ENCODE peak calls at places on chromosomes 2 and 18, in six cellular contexts. One of them, this sample, is unnamed. For H3K36me3, the result is how much of the 10 kb centered on the place peaks cover.

GRCh38 chr2:170238776-170239175 is 60.8 kb downstream of the MYO3B start:
- DNase-seq in adrenal gland: no peak
- DNase-seq in heart left ventricle: no peak
- DNase-seq in cardiac muscle cell: no peak
- DNase-seq in heart right ventricle: no peak
- DNase-seq in RWPE2: no peak
- DNase-seq in this sample: no peak

GRCh38 chr18:79953921-79954651 is 2.6 kb upstream of the SLC66A2 start:
- DNase-seq in heart right ventricle: no peak
- DNase-seq in adrenal gland: peak
- DNase-seq in heart left ventricle: no peak
- DNase-seq in cardiac muscle cell: no peak
- DNase-seq in RWPE2: no peak
- DNase-seq in this sample: no peak

GRCh38 chr2:11774600-11774999 is 28.2 kb downstream of the LPIN1 start:
- DNase-seq in heart left ventricle: peak
- DNase-seq in heart right ventricle: no peak
- DNase-seq in cardiac muscle cell: no peak
- DNase-seq in adrenal gland: peak
- DNase-seq in RWPE2: no peak
- DNase-seq in this sample: no peak

GRCh38 chr2:111122631-111123421 is 2.1 kb downstream of the BCL2L11 start:
- DNase-seq in RWPE2: peak
- DNase-seq in adrenal gland: peak
- DNase-seq in heart right ventricle: peak
- DNase-seq in cardiac muscle cell: peak
- DNase-seq in heart left ventricle: peak
- DNase-seq in this sample: peak

GRCh38 chr18:79983793-79984192 is 4.6 kb downstream of the TXNL4A start:
- DNase-seq in heart right ventricle: no peak
- DNase-seq in RWPE2: no peak
- DNase-seq in cardiac muscle cell: no peak
- DNase-seq in adrenal gland: peak
- DNase-seq in heart left ventricle: no peak
- DNase-seq in this sample: no peak

GRCh38 chr2:128437181-128437520 is 118.5 kb upstream of the HS6ST1 start:
- DNase-seq in cardiac muscle cell: no peak
- DNase-seq in adrenal gland: peak
- DNase-seq in RWPE2: no peak
- DNase-seq in heart left ventricle: no peak
- DNase-seq in heart right ventricle: no peak
- DNase-seq in this sample: peak

GRCh38 chr2:359047-359446 is 71.2 kb upstream of the ALKAL2 start:
- DNase-seq in adrenal gland: no peak
- DNase-seq in RWPE2: no peak
- DNase-seq in heart right ventricle: no peak
- DNase-seq in heart left ventricle: no peak
- DNase-seq in cardiac muscle cell: no peak
- DNase-seq in this sample: no peak

GRCh38 chr2:238596571-238597551 is 170.1 kb downstream of the ASB1 start:
- DNase-seq in adrenal gland: peak
- DNase-seq in heart left ventricle: peak
- DNase-seq in heart right ventricle: peak
- DNase-seq in cardiac muscle cell: peak
- DNase-seq in RWPE2: no peak
- DNase-seq in this sample: peak

GRCh38 chr2:23411752-23412431 is 26.9 kb downstream of the KLHL29 start:
- DNase-seq in heart left ventricle: no peak
- DNase-seq in RWPE2: no peak
- DNase-seq in adrenal gland: peak
- DNase-seq in heart right ventricle: no peak
- DNase-seq in cardiac muscle cell: peak
- DNase-seq in this sample: no peak

GRCh38 chr2:109321570-109321969 is 192.6 kb downstream of the SH3RF3 start:
- DNase-seq in heart right ventricle: no peak
- DNase-seq in adrenal gland: no peak
- DNase-seq in heart left ventricle: no peak
- DNase-seq in RWPE2: no peak
- DNase-seq in cardiac muscle cell: peak
- DNase-seq in this sample: no peak

GRCh38 chr2:9565436-9566153 is 10.0 kb upstream of the ADAM17 start:
- DNase-seq in heart left ventricle: peak
- DNase-seq in heart right ventricle: peak
- DNase-seq in adrenal gland: peak
- DNase-seq in cardiac muscle cell: peak
- DNase-seq in RWPE2: peak
- DNase-seq in this sample: peak

GRCh38 chr18:50193796-50194622 is 938 bp downstream of the MYO5B start:
- DNase-seq in heart right ventricle: peak
- DNase-seq in cardiac muscle cell: no peak
- DNase-seq in heart left ventricle: no peak
- DNase-seq in adrenal gland: no peak
- DNase-seq in RWPE2: no peak
- DNase-seq in this sample: no peak

GRCh38 chr2:9197916-9198315 is 8.7 kb upstream of the ASAP2 start:
- DNase-seq in RWPE2: no peak
- DNase-seq in cardiac muscle cell: no peak
- DNase-seq in heart right ventricle: no peak
- DNase-seq in adrenal gland: peak
- DNase-seq in heart left ventricle: no peak
- DNase-seq in this sample: no peak

GRCh38 chr2:170170281-170171035 is 7.5 kb upstream of the MYO3B start:
- DNase-seq in RWPE2: no peak
- DNase-seq in cardiac muscle cell: no peak
- DNase-seq in heart left ventricle: no peak
- DNase-seq in adrenal gland: no peak
- DNase-seq in heart right ventricle: no peak
- DNase-seq in this sample: no peak

GRCh38 chr2:54535599-54536195 is 79.6 kb downstream of the SPTBN1 start:
- DNase-seq in heart left ventricle: no peak
- DNase-seq in heart right ventricle: peak
- DNase-seq in cardiac muscle cell: peak
- DNase-seq in adrenal gland: peak
- DNase-seq in RWPE2: no peak
- DNase-seq in this sample: peak

GRCh38 chr2:185970148-185970852 is 231.7 kb downstream of the FSIP2 start:
- DNase-seq in RWPE2: no peak
- DNase-seq in heart left ventricle: no peak
- DNase-seq in heart right ventricle: no peak
- DNase-seq in adrenal gland: no peak
- DNase-seq in cardiac muscle cell: no peak
- DNase-seq in this sample: no peak

GRCh38 chr2:219175928-219176817 is 552 bp downstream of the CNPPD1 start:
- DNase-seq in cardiac muscle cell: peak
- DNase-seq in heart left ventricle: peak
- DNase-seq in RWPE2: no peak
- DNase-seq in heart right ventricle: peak
- DNase-seq in adrenal gland: peak
- DNase-seq in this sample: peak

GRCh38 chr2:1862881-1863280 is 118.6 kb upstream of the PXDN start:
- DNase-seq in adrenal gland: no peak
- DNase-seq in RWPE2: no peak
- DNase-seq in heart left ventricle: no peak
- DNase-seq in cardiac muscle cell: no peak
- DNase-seq in heart right ventricle: no peak
- DNase-seq in this sample: no peak

GRCh38 chr18:44844486-44844885 is 163.8 kb downstream of the SETBP1 start:
- DNase-seq in heart right ventricle: no peak
- DNase-seq in RWPE2: no peak
- DNase-seq in cardiac muscle cell: no peak
- DNase-seq in heart left ventricle: no peak
- DNase-seq in adrenal gland: no peak
- DNase-seq in this sample: no peak

GRCh38 chr2:209686417-209686816 is 85.2 kb upstream of the UNC80 start:
- DNase-seq in heart left ventricle: no peak
- DNase-seq in adrenal gland: no peak
- DNase-seq in heart right ventricle: no peak
- DNase-seq in RWPE2: no peak
- DNase-seq in cardiac muscle cell: no peak
- DNase-seq in this sample: no peak

GRCh38 chr18:9661564-9661963 is 46.5 kb upstream of the RAB31 start:
- DNase-seq in adrenal gland: no peak
- DNase-seq in heart left ventricle: no peak
- DNase-seq in heart right ventricle: no peak
- DNase-seq in cardiac muscle cell: peak
- DNase-seq in RWPE2: no peak
- DNase-seq in this sample: no peak

GRCh38 chr2:172106128-172106961 is 3.6 kb upstream of the DLX2 start:
- DNase-seq in adrenal gland: no peak
- DNase-seq in heart right ventricle: no peak
- DNase-seq in RWPE2: no peak
- DNase-seq in heart left ventricle: no peak
- DNase-seq in cardiac muscle cell: peak
- DNase-seq in this sample: no peak

GRCh38 chr2:209974566-209974965 is 27.9 kb upstream of the RPE start:
- DNase-seq in heart left ventricle: no peak
- DNase-seq in heart right ventricle: no peak
- DNase-seq in cardiac muscle cell: no peak
- DNase-seq in RWPE2: no peak
- DNase-seq in adrenal gland: no peak
- DNase-seq in this sample: no peak

GRCh38 chr2:175926272-175926671 is 75.8 kb downstream of the LNPK start:
- DNase-seq in RWPE2: no peak
- DNase-seq in cardiac muscle cell: no peak
- DNase-seq in heart left ventricle: no peak
- DNase-seq in heart right ventricle: no peak
- DNase-seq in adrenal gland: no peak
- DNase-seq in this sample: no peak

GRCh38 chr2:31945572-31945935 is 65.3 kb downstream of the MEMO1 start:
- DNase-seq in RWPE2: no peak
- DNase-seq in cardiac muscle cell: peak
- DNase-seq in adrenal gland: no peak
- DNase-seq in heart left ventricle: no peak
- DNase-seq in heart right ventricle: no peak
- DNase-seq in this sample: no peak

DNA sequence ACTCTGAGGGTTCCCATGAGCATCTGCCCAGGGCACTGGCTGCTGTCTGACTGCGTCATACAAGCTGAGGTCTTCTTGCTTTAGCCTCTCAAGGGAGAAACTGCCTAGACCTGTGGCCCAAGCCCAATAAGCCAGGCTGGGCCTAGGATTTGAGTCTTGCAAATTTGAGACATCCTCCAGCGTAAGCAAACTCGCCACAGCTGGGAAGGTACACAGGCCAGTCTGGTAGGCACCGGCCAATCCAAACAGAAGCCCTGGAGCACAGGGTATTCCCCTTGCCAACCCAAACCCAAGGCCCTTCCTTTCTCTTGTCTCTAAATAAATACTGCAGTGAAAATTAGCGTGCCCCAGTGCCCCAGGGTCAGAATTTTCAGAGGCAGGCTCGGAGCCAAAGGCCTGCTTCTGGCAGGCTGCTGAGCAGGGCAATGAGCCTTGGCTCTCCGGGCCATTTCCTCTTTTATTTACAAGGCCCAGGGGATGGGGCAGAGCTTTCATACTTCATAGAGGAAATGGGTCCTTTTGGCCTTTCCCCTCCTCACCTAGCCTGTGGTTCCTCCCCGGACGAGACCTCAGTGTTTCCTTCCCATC is 33.3 kb downstream of the POLR1A start:
- DNase-seq in heart right ventricle: peak
- DNase-seq in RWPE2: no peak
- DNase-seq in adrenal gland: peak
- DNase-seq in cardiac muscle cell: no peak
- DNase-seq in heart left ventricle: peak
- DNase-seq in this sample: peak
- H3K36me3 ChIP-seq in heart right ventricle: half or more
- H3K36me3 ChIP-seq in RWPE2: half or more
- H3K36me3 ChIP-seq in adrenal gland: under half
- H3K36me3 ChIP-seq in cardiac muscle cell: under half
- H3K36me3 ChIP-seq in heart left ventricle: under half
- H3K36me3 ChIP-seq in this sample: under half

DNA sequence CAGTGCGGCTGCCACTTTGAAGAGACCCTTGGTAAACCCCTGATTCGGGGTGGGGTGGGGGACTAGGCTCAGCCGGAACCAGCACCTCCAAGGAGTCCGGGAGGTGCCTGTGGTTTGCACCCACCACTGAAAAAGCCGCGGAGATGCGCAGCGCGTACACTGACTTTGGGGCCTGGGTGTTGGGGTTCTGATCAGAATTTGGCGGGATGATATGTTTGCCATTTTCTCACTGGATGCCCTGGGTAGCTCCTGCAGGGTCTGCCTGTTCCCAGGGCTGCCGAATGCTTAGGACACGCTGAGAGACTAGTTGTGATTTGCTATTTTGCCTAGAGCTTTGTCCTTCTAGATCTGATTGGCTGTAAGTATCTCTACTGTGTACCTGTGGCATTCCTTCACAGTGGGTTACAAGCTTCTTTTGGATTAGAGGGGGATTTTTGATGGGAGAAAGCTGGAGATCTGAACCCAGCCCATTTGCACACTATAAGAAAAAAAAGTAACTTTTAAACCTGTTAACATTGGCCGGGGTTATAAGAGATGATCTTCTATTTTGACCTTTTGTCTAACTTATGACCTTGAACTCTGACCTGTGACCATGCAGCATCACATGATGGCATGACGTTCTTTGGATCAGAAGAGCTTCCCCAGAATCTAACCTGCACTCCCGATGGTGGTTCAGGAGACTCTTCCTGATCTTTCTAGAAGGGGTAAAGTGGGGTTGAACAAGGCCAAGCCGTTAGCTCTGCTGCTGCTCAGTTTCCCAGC is 1.6 kb downstream of the KCNE4 start:
- DNase-seq in heart left ventricle: no peak
- DNase-seq in cardiac muscle cell: no peak
- DNase-seq in adrenal gland: no peak
- DNase-seq in RWPE2: no peak
- DNase-seq in heart right ventricle: no peak
- DNase-seq in this sample: peak
- H3K4me3 ChIP-seq in heart left ventricle: peak
- H3K4me3 ChIP-seq in cardiac muscle cell: no peak
- H3K4me3 ChIP-seq in adrenal gland: no peak
- H3K4me3 ChIP-seq in RWPE2: no peak
- H3K4me3 ChIP-seq in heart right ventricle: peak
- H3K4me3 ChIP-seq in this sample: peak

DNA sequence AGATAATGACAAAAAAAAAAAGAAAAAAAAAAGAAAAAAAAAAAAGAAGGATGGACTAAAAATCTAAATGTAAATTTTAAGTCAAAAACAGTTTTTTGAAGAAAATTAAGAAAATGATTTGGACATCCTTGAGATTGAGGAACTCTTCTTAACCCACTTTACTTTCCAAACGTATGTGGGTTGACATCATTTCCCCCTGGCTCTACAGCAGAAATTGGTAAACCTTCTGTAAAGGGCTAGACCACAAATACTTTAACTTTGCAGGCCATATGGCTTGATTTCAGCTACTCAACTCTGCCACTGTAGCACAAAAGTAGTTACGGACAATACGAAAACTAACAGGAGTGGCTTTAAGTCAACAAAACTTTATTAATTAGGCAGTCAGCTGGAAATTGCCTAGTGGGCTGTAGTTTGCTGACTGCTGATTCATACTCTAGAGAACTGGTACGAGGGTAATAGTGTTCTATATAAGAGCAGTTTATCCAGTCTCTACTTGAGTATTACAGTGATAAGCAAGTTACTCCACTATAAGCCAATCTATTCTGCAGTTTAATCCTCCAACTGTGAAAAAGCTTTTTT is 83.2 kb upstream of the DTNB start:
- DNase-seq in cardiac muscle cell: no peak
- DNase-seq in heart left ventricle: no peak
- DNase-seq in adrenal gland: no peak
- DNase-seq in RWPE2: no peak
- DNase-seq in heart right ventricle: no peak
- DNase-seq in this sample: no peak
- H3K36me3 ChIP-seq in cardiac muscle cell: under half
- H3K36me3 ChIP-seq in heart left ventricle: under half
- H3K36me3 ChIP-seq in adrenal gland: under half
- H3K36me3 ChIP-seq in RWPE2: half or more
- H3K36me3 ChIP-seq in heart right ventricle: half or more
- H3K36me3 ChIP-seq in this sample: under half

GRCh38 chr18:27577740-27578139 is 392.6 kb upstream of the CHST9 start:
- DNase-seq in adrenal gland: no peak
- DNase-seq in heart right ventricle: no peak
- DNase-seq in cardiac muscle cell: no peak
- DNase-seq in heart left ventricle: no peak
- DNase-seq in RWPE2: no peak
- DNase-seq in this sample: no peak
- H3K4me3 ChIP-seq in adrenal gland: no peak
- H3K4me3 ChIP-seq in heart right ventricle: no peak
- H3K4me3 ChIP-seq in cardiac muscle cell: no peak
- H3K4me3 ChIP-seq in heart left ventricle: no peak
- H3K4me3 ChIP-seq in RWPE2: no peak
- H3K4me3 ChIP-seq in this sample: no peak